ENCODE peak calls at places on chromosomes 16 and 17, in four cellular contexts. X is left ventricle myocardium inferior, D is tibial artery, L is body of pancreas. C is an unnamed sample.

GRCh38 chr16:49587051-49587450 is 213.4 kb downstream of the C16orf78 start:
- DNase-seq in L (no peak), D (no peak), X (no peak), C (no peak)

GRCh38 chr17:63571632-63572310 is 21.5 kb downstream of the DCAF7 start:
- DNase-seq in L (no peak), X (no peak), D (no peak), C (no peak)

GRCh38 chr17:9768381-9768934 is 22.9 kb downstream of the DHRS7C start:
- DNase-seq in L (no peak), X (no peak), D (no peak), C (peak)

GRCh38 chr16:4780235-4780634 is 7.9 kb downstream of the SEPTIN12 start:
- DNase-seq in X (no peak), L (no peak), D (no peak), C (no peak)

GRCh38 chr16:19183187-19183586 is 15.1 kb downstream of the SYT17 start:
- DNase-seq in X (no peak), L (no peak), D (no peak), C (no peak)

GRCh38 chr16:79612207-79612606 is 11.7 kb upstream of the MAF start:
- DNase-seq in X (no peak), D (no peak), L (no peak), C (no peak)

GRCh38 chr16:30977502-30977901 is 7.5 kb upstream of the HSD3B7 start:
- DNase-seq in X (no peak), D (no peak), L (no peak), C (peak)

GRCh38 chr16:85216522-85217375 is 104.5 kb upstream of the CIBAR2 start:
- DNase-seq in D (no peak), X (no peak), L (no peak), C (no peak)

GRCh38 chr17:40963838-40964237 is 2.9 kb downstream of the KRT39 start:
- DNase-seq in X (no peak), L (no peak), D (no peak), C (peak)

GRCh38 chr17:11241611-11242226 is 706 bp downstream of the SHISA6 start:
- DNase-seq in D (no peak), L (peak), X (no peak), C (no peak)

GRCh38 chr17:54518706-54519105 is 381.9 kb upstream of the TOM1L1 start:
- DNase-seq in L (no peak), X (no peak), D (no peak), C (no peak)

GRCh38 chr16:75079346-75079926 is 37.1 kb downstream of the LDHD start:
- DNase-seq in X (no peak), L (no peak), D (no peak), C (no peak)

GRCh38 chr17:72604518-72604917 is 483.7 kb downstream of the SOX9 start:
- DNase-seq in L (no peak), X (no peak), D (no peak), C (no peak)

GRCh38 chr17:50627782-50628601 is 6.7 kb upstream of the ABCC3 start:
- DNase-seq in X (no peak), L (peak), D (no peak), C (no peak)

GRCh38 chr17:50660042-50660886 is 25.6 kb downstream of the ABCC3 start:
- DNase-seq in D (peak), L (no peak), X (peak), C (no peak)

GRCh38 chr16:57423152-57423551 is 18.6 kb downstream of the CCL17 start:
- DNase-seq in L (no peak), D (no peak), X (no peak), C (no peak)

GRCh38 chr16:69112285-69113129 is 7.1 kb downstream of the HAS3 start:
- DNase-seq in D (no peak), X (peak), L (peak), C (no peak)

GRCh38 chr17:38751803-38752118 is 780 bp upstream of the PSMB3 start:
- DNase-seq in D (peak), X (peak), L (peak), C (peak)

GRCh38 chr16:3846087-3846486 is 34.4 kb downstream of the CREBBP start:
- DNase-seq in X (no peak), L (no peak), D (no peak), C (no peak)

GRCh38 chr16:28930203-28930602 is 1.6 kb upstream of the CD19 start:
- DNase-seq in D (no peak), X (no peak), L (no peak), C (no peak)

GRCh38 chr17:31631759-31632158 is 227.3 kb downstream of the COPRS start:
- DNase-seq in L (no peak), X (no peak), D (no peak), C (no peak)

GRCh38 chr16:66740010-66740409 is 11.4 kb downstream of the DYNC1LI2 start:
- DNase-seq in L (peak), D (no peak), X (no peak), C (peak)

GRCh38 chr17:81603846-81604610 is 32.9 kb downstream of the NPLOC4 start:
- DNase-seq in X (no peak), D (no peak), L (no peak), C (no peak)

GRCh38 chr17:81608605-81609004 is 28.3 kb downstream of the NPLOC4 start:
- DNase-seq in L (no peak), X (no peak), D (no peak), C (no peak)

GRCh38 chr17:81609541-81610353 is 27.2 kb downstream of the NPLOC4 start:
- DNase-seq in X (no peak), D (no peak), L (no peak), C (no peak)

GRCh38 chr17:81607431-81607830 is 29.5 kb downstream of the NPLOC4 start:
- DNase-seq in L (no peak), X (no peak), D (no peak), C (no peak)

GRCh38 chr17:81608082-81608481 is 28.8 kb downstream of the NPLOC4 start:
- DNase-seq in D (no peak), L (no peak), X (no peak), C (no peak)
- H3K27ac ChIP-seq in D (no peak), L (no peak), X (no peak), C (no peak)

GRCh38 chr17:75685508-75685907 is 18.4 kb downstream of the SAP30BP start:
- DNase-seq in X (no peak), L (no peak), D (no peak), C (no peak)

GRCh38 chr17:75689441-75689873 is 22.3 kb downstream of the SAP30BP start:
- DNase-seq in X (no peak), D (no peak), L (no peak), C (peak)

GRCh38 chr17:75684924-75685323 is 17.8 kb downstream of the SAP30BP start:
- DNase-seq in X (no peak), D (no peak), L (peak), C (no peak)

GRCh38 chr17:75691371-75692290 is 24.5 kb downstream of the SAP30BP start:
- DNase-seq in D (no peak), L (peak), X (no peak), C (no peak)

GRCh38 chr17:75688209-75688771 is 21.2 kb downstream of the SAP30BP start:
- DNase-seq in X (no peak), L (peak), D (no peak), C (no peak)
- H3K27ac ChIP-seq in X (peak), L (peak), D (no peak), C (no peak)

GRCh38 chr17:65122836-65123756 is 14.1 kb upstream of the RGS9 start:
- DNase-seq in L (peak), D (peak), X (peak), C (peak)

GRCh38 chr17:65121368-65121767 is 15.8 kb upstream of the RGS9 start:
- DNase-seq in D (no peak), X (no peak), L (no peak), C (no peak)

GRCh38 chr17:65121916-65122821 is 15.0 kb upstream of the RGS9 start:
- DNase-seq in D (no peak), L (no peak), X (no peak), C (no peak)

DNA sequence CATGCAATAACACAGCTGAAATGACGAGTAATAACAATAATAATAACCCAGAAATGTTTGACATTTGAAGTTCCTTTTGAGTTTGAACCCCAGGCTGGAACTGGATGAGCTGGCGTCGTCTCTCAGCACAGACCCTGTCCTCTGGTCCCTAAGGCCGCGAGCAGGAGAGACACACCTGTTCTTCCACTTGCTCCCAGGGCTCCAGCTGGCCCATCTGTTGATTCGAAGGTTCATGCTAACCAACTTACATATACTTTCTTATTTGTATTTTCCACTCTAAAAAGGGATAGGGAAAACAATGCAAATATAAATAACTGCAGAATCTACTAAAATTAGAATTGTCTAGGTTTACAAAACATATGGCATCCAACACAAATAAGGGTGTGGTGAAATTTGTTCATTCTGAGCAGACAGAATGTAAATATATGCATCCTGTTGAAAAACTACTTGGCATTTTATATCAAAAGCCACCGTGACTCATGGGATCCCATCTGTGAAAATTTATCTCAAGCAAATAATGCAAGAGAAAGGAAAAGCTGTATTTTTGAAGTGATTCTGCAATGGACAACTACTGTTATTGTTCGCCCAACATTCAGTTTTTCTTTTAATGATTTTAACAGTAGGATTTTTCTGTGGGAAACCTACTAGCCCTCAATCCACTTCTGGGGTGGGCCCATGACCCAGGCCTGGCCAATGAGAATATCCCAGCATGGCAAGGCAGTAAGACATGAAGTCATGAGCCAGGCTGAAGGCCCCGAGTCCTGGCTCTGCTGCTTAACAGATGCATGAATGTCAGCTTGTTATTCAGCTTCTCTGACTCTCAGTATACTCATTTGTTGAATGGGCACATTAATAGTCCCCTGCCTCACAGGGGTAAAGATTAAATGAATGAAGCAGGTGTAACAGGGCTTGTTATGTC is 13.2 kb upstream of the RGS9 start:
- DNase-seq in L (no peak), D (no peak), X (no peak), C (no peak)
- H3K27ac ChIP-seq in L (peak), D (peak), X (peak), C (peak)

DNA sequence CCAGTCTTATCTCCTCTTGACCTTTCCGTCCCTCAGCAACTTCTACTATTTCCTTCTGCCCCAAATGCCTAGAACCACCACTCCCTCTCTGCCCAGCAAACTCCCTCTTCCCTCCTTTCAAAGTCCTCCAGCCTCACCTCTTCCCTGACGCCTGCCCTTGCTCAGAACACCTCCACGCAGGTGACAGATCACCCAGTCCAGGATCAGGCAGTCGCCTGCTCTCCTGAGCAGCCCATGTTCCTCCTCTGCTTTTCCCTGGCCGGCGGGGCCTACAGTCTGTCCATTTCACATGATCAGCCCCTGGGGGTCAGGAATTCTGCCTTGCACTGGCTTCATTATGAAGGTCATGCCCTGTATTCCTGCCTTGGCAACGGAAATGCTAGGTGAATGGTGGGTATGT is 422 bp downstream of the CD300LF start:
- DNase-seq in D (no peak), L (no peak), X (no peak), C (no peak)
- H3K27ac ChIP-seq in D (no peak), L (peak), X (no peak), C (no peak)

GRCh38 chr16:88430185-88430523 is 22.9 kb upstream of the ZFPM1 start:
- DNase-seq in D (no peak), X (no peak), L (no peak), C (peak)
- H3K27ac ChIP-seq in D (no peak), X (peak), L (no peak), C (no peak)

DNA sequence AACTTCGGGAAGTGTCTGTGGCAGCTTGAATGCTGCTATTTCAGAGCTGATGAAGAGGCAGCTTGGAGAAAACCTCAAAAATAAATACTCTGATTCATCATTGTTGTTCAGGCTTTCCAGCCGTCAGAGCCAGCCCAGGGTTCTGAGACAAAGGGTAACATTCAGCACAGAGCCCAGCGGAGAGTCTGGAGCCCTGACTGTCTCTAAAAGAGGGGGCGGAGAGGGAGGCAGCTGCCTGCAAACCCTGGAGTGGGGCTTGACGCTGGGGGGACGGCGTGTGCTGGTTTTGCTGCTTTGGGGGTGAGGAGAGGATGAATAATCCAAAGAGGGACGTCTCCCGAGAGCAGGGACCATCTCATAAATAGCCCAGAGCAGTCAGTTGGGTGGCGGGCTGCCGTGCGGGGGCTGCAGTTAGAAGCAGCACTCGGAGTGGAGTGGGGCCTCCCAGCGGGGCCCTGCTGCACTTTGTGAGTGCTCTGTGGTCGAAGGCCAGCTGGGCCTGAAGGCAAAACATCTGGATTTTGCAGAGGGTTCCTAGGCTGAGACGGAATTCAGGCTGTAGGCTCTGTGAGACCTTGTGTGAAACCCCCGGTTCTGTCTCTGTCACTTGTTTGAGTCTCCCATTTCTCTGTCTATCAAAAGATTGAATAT is 237.8 kb downstream of the PRKCA start:
- DNase-seq in X (peak), D (no peak), L (peak), C (no peak)
- H3K27ac ChIP-seq in X (peak), D (no peak), L (no peak), C (no peak)

GRCh38 chr17:4326112-4326511 is 40.4 kb downstream of the UBE2G1 start:
- DNase-seq in X (no peak), L (no peak), D (no peak), C (no peak)

GRCh38 chr17:4326608-4327007 is 39.9 kb downstream of the UBE2G1 start:
- DNase-seq in X (no peak), D (no peak), L (no peak), C (no peak)

GRCh38 chr17:4329838-4330237 is 36.6 kb downstream of the UBE2G1 start:
- DNase-seq in L (no peak), D (no peak), X (no peak), C (no peak)

GRCh38 chr17:4324463-4324862 is 42.0 kb downstream of the UBE2G1 start:
- DNase-seq in L (no peak), X (no peak), D (no peak), C (no peak)

DNA sequence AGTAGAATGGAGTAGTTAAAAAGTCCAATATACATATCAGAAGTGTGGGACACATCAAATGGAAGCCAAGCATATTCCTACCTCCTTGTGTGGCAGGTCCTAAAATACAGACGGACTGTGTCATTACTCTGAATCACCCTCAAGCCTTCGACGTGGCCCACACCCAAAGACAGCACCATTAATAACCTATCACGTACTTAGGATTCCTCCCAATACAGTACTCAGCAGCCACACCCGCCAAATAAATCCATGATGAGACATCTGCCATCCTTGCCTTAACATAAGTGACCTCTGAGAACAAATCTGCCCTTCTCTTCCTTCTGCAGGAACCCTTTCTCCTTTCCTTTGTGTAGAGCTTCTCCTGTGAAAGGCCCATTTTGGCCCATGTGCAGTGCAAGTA is 38.8 kb downstream of the UBE2G1 start:
- DNase-seq in D (no peak), X (no peak), L (no peak), C (no peak)
- H3K27ac ChIP-seq in D (no peak), X (no peak), L (no peak), C (no peak)

C was measured in CD4-positive, alpha-beta memory T cell.